ENCODE peak calls at places on chromosomes 13 and 19, in five cellular contexts. T is brain microvascular endothelial cell, Y is heart right ventricle, I is fibroblast of lung, D is endothelial cell of umbilical vein. A is an unnamed sample.

GRCh38 chr19:4976412-4977298 is 7.7 kb downstream of the KDM4B start:
- DNase-seq in T (no peak), Y (peak), I (peak), D (peak), A (peak)

GRCh38 chr13:25493930-25494707 is 122.3 kb downstream of the ATP8A2 start:
- DNase-seq in T (no peak), Y (no peak), I (no peak), D (no peak), A (no peak)

GRCh38 chr19:52734340-52734892 is 428 bp downstream of the ZNF611 start:
- DNase-seq in T (peak), Y (peak), I (peak), D (no peak), A (peak)

GRCh38 chr19:6071840-6072239 is 38.5 kb downstream of the RFX2 start:
- DNase-seq in T (no peak), Y (no peak), I (no peak), D (no peak), A (no peak)

GRCh38 chr13:97391201-97391600 is 42.8 kb upstream of the RAP2A start:
- DNase-seq in T (no peak), Y (no peak), I (peak), D (no peak), A (no peak)

GRCh38 chr19:49362926-49363264 is 679 bp upstream of the TEAD2 start:
- DNase-seq in T (peak), Y (peak), I (peak), D (no peak), A (no peak)

GRCh38 chr13:36919206-36919832 is 719 bp downstream of the SMAD9 start:
- DNase-seq in T (no peak), Y (peak), I (peak), D (no peak), A (peak)

GRCh38 chr19:40464059-40465024 is 1.2 kb downstream of the BLVRB start:
- DNase-seq in T (peak), Y (peak), I (peak), D (peak), A (peak)

GRCh38 chr13:80139196-80139595 is 201.7 kb downstream of the SPRY2 start:
- DNase-seq in T (no peak), Y (no peak), I (no peak), D (no peak), A (no peak)

DNA sequence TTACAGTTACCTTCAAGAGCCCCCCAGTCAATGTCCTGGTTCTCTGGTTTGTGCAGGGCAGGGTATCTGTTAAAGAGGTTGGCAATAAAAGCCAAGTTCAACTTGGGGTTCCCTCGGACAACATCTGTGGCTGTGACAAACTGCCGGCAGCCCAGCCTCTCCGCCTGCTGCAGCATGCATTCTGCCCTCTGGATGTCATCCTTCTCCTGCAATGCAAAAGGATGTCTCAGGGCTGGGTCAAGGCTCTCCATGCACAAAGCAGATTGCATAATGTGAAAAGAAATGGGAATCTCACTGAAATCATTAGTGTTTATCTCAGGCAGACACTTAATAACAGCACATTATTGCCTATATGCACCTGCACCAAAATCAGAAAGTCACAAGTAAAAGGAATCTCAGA is 35.1 kb downstream of the LCP1 start:
- DNase-seq in T (peak), Y (no peak), I (no peak), D (no peak), A (peak)
- TF ChIP-seq CTCF in T (peak), Y (peak), I (peak), D (no peak), A (no peak)

DNA sequence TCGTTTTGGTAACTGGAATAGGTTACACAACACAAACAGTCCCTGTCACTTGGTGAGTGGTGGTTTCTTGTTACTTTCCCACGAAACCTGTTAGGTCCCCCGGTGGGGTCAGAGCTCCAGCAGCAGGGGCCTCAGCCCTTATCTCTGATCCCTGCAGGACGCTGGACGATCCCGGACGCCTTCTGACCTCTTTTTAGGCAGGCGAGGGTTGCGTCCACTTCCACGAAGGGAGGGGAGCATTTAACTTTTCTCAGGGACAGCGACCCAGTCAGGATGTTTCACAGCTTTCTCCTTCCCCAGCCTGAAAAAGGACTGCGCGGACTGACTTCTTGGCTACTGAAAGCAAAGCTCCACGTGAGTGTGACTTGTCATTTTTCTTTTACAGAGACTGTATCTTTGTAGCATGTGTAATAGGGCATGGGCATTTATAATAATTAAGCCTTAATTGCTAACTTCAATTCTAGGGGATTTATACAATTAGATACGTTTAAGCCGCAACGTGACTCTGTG is 715 bp downstream of the ZNF234 start:
- DNase-seq in T (peak), Y (no peak), I (peak), D (peak), A (no peak)
- H3K27ac ChIP-seq in T (peak), Y (peak), I (peak), D (no peak), A (peak)

GRCh38 chr19:1811942-1812425 is at the start of gene ATP8B3:
- DNase-seq in T (no peak), Y (peak), I (no peak), D (no peak), A (peak)
- TF ChIP-seq CTCF in T (no peak), Y (no peak), I (no peak), D (peak), A (peak)

DNA sequence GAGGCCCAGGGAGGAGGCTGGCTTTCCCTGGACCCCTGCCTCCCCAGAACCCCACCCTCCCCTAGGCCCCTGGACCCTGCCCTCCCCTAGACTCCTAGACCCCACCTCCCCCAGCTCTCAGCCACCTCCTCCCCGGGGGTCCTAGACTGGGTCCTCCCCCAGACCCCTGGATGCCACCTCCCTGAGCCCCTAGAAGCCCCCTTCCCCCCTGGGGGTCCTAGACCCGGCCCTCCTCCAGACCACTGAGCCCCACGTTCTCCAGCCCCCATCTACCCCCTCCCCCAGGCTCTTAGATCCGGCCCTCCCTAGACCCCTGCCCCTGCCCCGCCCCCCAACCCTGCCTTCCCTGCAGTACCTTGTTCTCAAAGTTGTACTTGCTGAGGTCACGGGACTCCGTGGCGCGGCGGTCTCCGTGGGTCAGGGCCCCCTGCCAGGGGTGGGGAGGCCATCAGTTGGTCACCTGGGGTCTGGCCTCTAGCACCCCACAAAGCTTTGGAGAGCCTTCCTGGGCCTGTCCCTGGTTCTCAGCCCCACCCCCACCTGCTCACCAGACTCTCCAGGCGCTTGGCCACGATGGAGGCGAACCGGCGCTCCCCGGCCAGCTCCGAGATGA is 8.0 kb downstream of the GPX4 start:
- DNase-seq in T (no peak), Y (no peak), I (no peak), D (no peak), A (no peak)
- H3K27ac ChIP-seq in T (no peak), Y (peak), I (no peak), D (no peak), A (peak)

GRCh38 chr19:1105217-1105872 is 1.6 kb downstream of the GPX4 start:
- DNase-seq in T (no peak), Y (no peak), I (no peak), D (no peak), A (peak)

GRCh38 chr19:1105873-1106840 is 2.4 kb downstream of the GPX4 start:
- DNase-seq in T (no peak), Y (no peak), I (no peak), D (no peak), A (no peak)

GRCh38 chr19:1103691-1104451 is at the start of gene GPX4:
- DNase-seq in T (peak), Y (peak), I (peak), D (peak), A (peak)

GRCh38 chr19:1102407-1103106 is 1.2 kb upstream of the GPX4 start:
- DNase-seq in T (peak), Y (no peak), I (peak), D (peak), A (peak)

GRCh38 chr19:1104452-1105216 is 840 bp downstream of the GPX4 start:
- DNase-seq in T (no peak), Y (peak), I (peak), D (peak), A (peak)
- TF ChIP-seq CTCF in T (no peak), Y (no peak), I (no peak), D (no peak), A (no peak)

GRCh38 chr19:31483226-31483857 is 134.1 kb upstream of the TSHZ3 start:
- DNase-seq in T (no peak), Y (no peak), I (no peak), D (no peak), A (no peak)

DNA sequence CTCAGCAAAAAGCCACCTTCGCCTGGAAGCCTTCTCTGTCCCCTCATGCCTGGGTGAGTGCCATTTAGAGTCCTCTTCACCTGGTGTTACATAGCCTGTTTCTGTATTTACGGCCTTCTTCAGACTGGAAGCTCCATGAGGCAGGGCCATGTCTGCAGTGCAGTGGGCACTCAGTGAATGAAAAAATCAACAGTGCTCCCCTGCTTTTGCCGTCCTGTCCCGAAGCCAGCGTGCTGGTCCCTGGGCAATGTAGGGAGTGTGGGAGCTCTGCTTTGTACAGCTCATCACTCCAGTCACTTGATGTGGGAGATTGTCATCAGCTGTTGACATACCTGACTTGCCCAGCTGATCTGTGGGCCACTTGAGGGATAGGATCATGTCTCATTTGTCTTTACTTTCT is 129.0 kb upstream of the TSHZ3 start:
- DNase-seq in T (no peak), Y (no peak), I (no peak), D (no peak), A (no peak)
- H3K27ac ChIP-seq in T (no peak), Y (no peak), I (no peak), D (no peak), A (no peak)

GRCh38 chr19:13796301-13797057 is 1.2 kb downstream of the ZSWIM4 start:
- DNase-seq in T (peak), Y (peak), I (peak), D (peak), A (peak)
- TF ChIP-seq CTCF in T (peak), Y (peak), I (peak), D (peak), A (no peak)

A was measured in RWPE1.